ENCODE peak calls at places on chromosomes 1 and 21, in four cellular contexts. One of them, this sample, is unnamed. For H3K27me3, the result is how much of the 10 kb centered on the place peaks cover.

GRCh38 chr1:25030674-25031589 is 100.9 kb upstream of the RUNX3 start:
- DNase-seq in bronchial epithelial cell: peak
- DNase-seq in suprapubic skin: no peak
- DNase-seq in transverse colon: peak
- DNase-seq in this sample: no peak

GRCh38 chr1:10387611-10388386 is 11.1 kb upstream of the PGD start:
- DNase-seq in bronchial epithelial cell: peak
- DNase-seq in suprapubic skin: no peak
- DNase-seq in transverse colon: no peak
- DNase-seq in this sample: no peak

GRCh38 chr1:118136511-118136937 is 48.5 kb downstream of the SPAG17 start:
- DNase-seq in bronchial epithelial cell: peak
- DNase-seq in suprapubic skin: no peak
- DNase-seq in transverse colon: no peak
- DNase-seq in this sample: peak

GRCh38 chr1:16250547-16251251 is 13.7 kb upstream of the CPLANE2 start:
- DNase-seq in bronchial epithelial cell: no peak
- DNase-seq in suprapubic skin: no peak
- DNase-seq in transverse colon: no peak
- DNase-seq in this sample: peak

GRCh38 chr1:221620437-221621384 is 121.2 kb downstream of the DUSP10 start:
- DNase-seq in bronchial epithelial cell: peak
- DNase-seq in suprapubic skin: no peak
- DNase-seq in transverse colon: no peak
- DNase-seq in this sample: no peak

GRCh38 chr1:16677552-16678423 is 11.0 kb upstream of the RNU1-3 start:
- DNase-seq in bronchial epithelial cell: peak
- DNase-seq in suprapubic skin: peak
- DNase-seq in transverse colon: peak
- DNase-seq in this sample: no peak

GRCh38 chr21:26125433-26126167 is 45.0 kb downstream of the APP start:
- DNase-seq in bronchial epithelial cell: no peak
- DNase-seq in suprapubic skin: no peak
- DNase-seq in transverse colon: no peak
- DNase-seq in this sample: no peak

GRCh38 chr1:113567427-113567826 is 177.1 kb downstream of the MAGI3 start:
- DNase-seq in bronchial epithelial cell: no peak
- DNase-seq in suprapubic skin: no peak
- DNase-seq in transverse colon: no peak
- DNase-seq in this sample: no peak

GRCh38 chr1:226593541-226593940 is 45.0 kb downstream of the STUM start:
- DNase-seq in bronchial epithelial cell: no peak
- DNase-seq in suprapubic skin: no peak
- DNase-seq in transverse colon: no peak
- DNase-seq in this sample: no peak

GRCh38 chr1:197017558-197018146 is 40.3 kb downstream of the CFHR5 start:
- DNase-seq in bronchial epithelial cell: no peak
- DNase-seq in suprapubic skin: no peak
- DNase-seq in transverse colon: no peak
- DNase-seq in this sample: no peak

GRCh38 chr1:63320024-63320799 is 2.2 kb upstream of the FOXD3 start:
- DNase-seq in bronchial epithelial cell: no peak
- DNase-seq in suprapubic skin: no peak
- DNase-seq in transverse colon: no peak
- DNase-seq in this sample: no peak
- H3K27me3 ChIP-seq in bronchial epithelial cell: half or more
- H3K27me3 ChIP-seq in suprapubic skin: half or more
- H3K27me3 ChIP-seq in transverse colon: half or more
- H3K27me3 ChIP-seq in this sample: half or more

GRCh38 chr1:170309389-170310013 is 163.7 kb downstream of the NTMT2 start:
- DNase-seq in bronchial epithelial cell: peak
- DNase-seq in suprapubic skin: peak
- DNase-seq in transverse colon: no peak
- DNase-seq in this sample: peak
- H3K4me3 ChIP-seq in bronchial epithelial cell: no peak
- H3K4me3 ChIP-seq in suprapubic skin: no peak
- H3K4me3 ChIP-seq in transverse colon: no peak
- H3K4me3 ChIP-seq in this sample: no peak

GRCh38 chr1:222785553-222785952 is 29.3 kb upstream of the DISP1 start:
- DNase-seq in bronchial epithelial cell: no peak
- DNase-seq in suprapubic skin: no peak
- DNase-seq in transverse colon: no peak
- DNase-seq in this sample: no peak

GRCh38 chr1:222786107-222786506 is 28.7 kb upstream of the DISP1 start:
- DNase-seq in bronchial epithelial cell: peak
- DNase-seq in suprapubic skin: no peak
- DNase-seq in transverse colon: no peak
- DNase-seq in this sample: no peak

GRCh38 chr1:222790115-222790514 is 24.7 kb upstream of the DISP1 start:
- DNase-seq in bronchial epithelial cell: no peak
- DNase-seq in suprapubic skin: no peak
- DNase-seq in transverse colon: no peak
- DNase-seq in this sample: no peak

GRCh38 chr1:222788328-222789156 is 26.3 kb upstream of the DISP1 start:
- DNase-seq in bronchial epithelial cell: peak
- DNase-seq in suprapubic skin: no peak
- DNase-seq in transverse colon: no peak
- DNase-seq in this sample: no peak

DNA sequence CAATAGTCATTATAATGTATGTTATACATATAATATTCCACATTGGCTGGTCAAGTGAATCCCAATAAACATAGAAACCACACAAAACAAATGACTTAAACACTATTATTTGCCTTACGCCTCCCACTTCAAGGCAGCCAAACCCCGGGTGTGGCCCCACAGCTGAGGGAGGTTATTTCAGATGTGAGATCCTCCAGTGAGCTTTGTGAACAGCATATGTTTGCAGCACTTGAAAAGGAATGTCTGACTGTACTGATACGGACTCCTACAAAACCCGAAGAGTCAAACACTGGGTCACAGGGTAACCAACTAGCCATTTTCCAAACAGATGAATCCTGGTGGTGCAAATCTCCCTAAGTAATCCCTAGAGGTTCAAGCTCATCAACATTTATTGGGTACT is 27.1 kb upstream of the DISP1 start:
- DNase-seq in bronchial epithelial cell: no peak
- DNase-seq in suprapubic skin: no peak
- DNase-seq in transverse colon: no peak
- DNase-seq in this sample: no peak
- TF ChIP-seq CTCF in bronchial epithelial cell: no peak
- TF ChIP-seq CTCF in suprapubic skin: no peak
- TF ChIP-seq CTCF in transverse colon: no peak
- TF ChIP-seq CTCF in this sample: no peak

GRCh38 chr1:110608247-110608646 is 2.1 kb upstream of the KCNA2 start:
- DNase-seq in bronchial epithelial cell: no peak
- DNase-seq in suprapubic skin: peak
- DNase-seq in transverse colon: no peak
- DNase-seq in this sample: no peak

GRCh38 chr1:110605901-110606783 is at the start of gene KCNA2:
- DNase-seq in bronchial epithelial cell: peak
- DNase-seq in suprapubic skin: peak
- DNase-seq in transverse colon: peak
- DNase-seq in this sample: no peak

GRCh38 chr1:110606784-110607662 is 865 bp upstream of the KCNA2 start:
- DNase-seq in bronchial epithelial cell: no peak
- DNase-seq in suprapubic skin: peak
- DNase-seq in transverse colon: peak
- DNase-seq in this sample: no peak

GRCh38 chr1:110605446-110605845 is 712 bp downstream of the KCNA2 start:
- DNase-seq in bronchial epithelial cell: no peak
- DNase-seq in suprapubic skin: peak
- DNase-seq in transverse colon: no peak
- DNase-seq in this sample: no peak

GRCh38 chr1:110607663-110608230 is 1.6 kb upstream of the KCNA2 start:
- DNase-seq in bronchial epithelial cell: no peak
- DNase-seq in suprapubic skin: peak
- DNase-seq in transverse colon: no peak
- DNase-seq in this sample: no peak
- H3K27me3 ChIP-seq in bronchial epithelial cell: under half
- H3K27me3 ChIP-seq in suprapubic skin: half or more
- H3K27me3 ChIP-seq in transverse colon: half or more
- H3K27me3 ChIP-seq in this sample: under half

GRCh38 chr1:155082301-155082940 is 3.8 kb downstream of the EFNA3 start:
- DNase-seq in bronchial epithelial cell: no peak
- DNase-seq in suprapubic skin: no peak
- DNase-seq in transverse colon: peak
- DNase-seq in this sample: no peak
- H3K4me3 ChIP-seq in bronchial epithelial cell: no peak
- H3K4me3 ChIP-seq in suprapubic skin: peak
- H3K4me3 ChIP-seq in transverse colon: peak
- H3K4me3 ChIP-seq in this sample: no peak

GRCh38 chr1:110477445-110477957 is 26.6 kb downstream of the PROK1 start:
- DNase-seq in bronchial epithelial cell: peak
- DNase-seq in suprapubic skin: no peak
- DNase-seq in transverse colon: no peak
- DNase-seq in this sample: no peak
- TF ChIP-seq CTCF in bronchial epithelial cell: peak
- TF ChIP-seq CTCF in suprapubic skin: no peak
- TF ChIP-seq CTCF in transverse colon: no peak
- TF ChIP-seq CTCF in this sample: peak

GRCh38 chr1:20399606-20400180 is 86.3 kb downstream of the CAMK2N1 start:
- DNase-seq in bronchial epithelial cell: no peak
- DNase-seq in suprapubic skin: peak
- DNase-seq in transverse colon: no peak
- DNase-seq in this sample: no peak
- H3K27me3 ChIP-seq in bronchial epithelial cell: under half
- H3K27me3 ChIP-seq in suprapubic skin: half or more
- H3K27me3 ChIP-seq in transverse colon: half or more
- H3K27me3 ChIP-seq in this sample: under half

GRCh38 chr1:158021721-158022120 is 28.3 kb downstream of the KIRREL1 start:
- DNase-seq in bronchial epithelial cell: peak
- DNase-seq in suprapubic skin: no peak
- DNase-seq in transverse colon: no peak
- DNase-seq in this sample: no peak
- H3K4me3 ChIP-seq in bronchial epithelial cell: no peak
- H3K4me3 ChIP-seq in suprapubic skin: no peak
- H3K4me3 ChIP-seq in transverse colon: no peak
- H3K4me3 ChIP-seq in this sample: no peak

This sample was measured in BJ.